ENCODE peak calls at places on chromosomes 3 and 15, in seven cellular contexts. V is thoracic aorta; Y is PC-3; A is WERI-Rb-1; W is CD8-positive, alpha-beta T cell; S is endothelial cell of umbilical vein; T is right lobe of liver. K is an unnamed sample.

GRCh38 chr3:141865101-141865500 is 11.3 kb upstream of the ATP1B3 start:
- DNase-seq in Y (no peak), A (no peak), S (no peak), W (no peak), T (no peak), V (no peak), K (no peak)

GRCh38 chr15:74449066-74449465 is 11.9 kb downstream of the UBL7 start:
- DNase-seq in A (no peak), T (no peak), Y (no peak), W (no peak), S (no peak), V (no peak), K (no peak)

GRCh38 chr3:71132995-71133730 is 450.4 kb downstream of the FOXP1 start:
- DNase-seq in S (no peak), T (no peak), Y (no peak), A (no peak), W (no peak), V (no peak), K (no peak)

GRCh38 chr15:64017082-64017588 is 29.1 kb downstream of the DAPK2 start:
- DNase-seq in S (no peak), A (no peak), Y (peak), T (no peak), V (no peak), W (no peak), K (no peak)

GRCh38 chr15:60004846-60005351 is 788 bp downstream of the FOXB1 start:
- DNase-seq in T (peak), A (peak), Y (no peak), V (no peak), W (no peak), S (peak), K (no peak)

GRCh38 chr3:43214616-43215015 is 71.7 kb upstream of the SNRK start:
- DNase-seq in W (no peak), Y (peak), V (no peak), A (no peak), S (no peak), T (no peak), K (no peak)

GRCh38 chr3:32564195-32564594 is 6.5 kb downstream of the DYNC1LI1 start:
- DNase-seq in V (no peak), A (no peak), S (no peak), T (no peak), Y (no peak), W (no peak), K (no peak)

GRCh38 chr3:16183601-16184270 is 9.3 kb downstream of the GALNT15 start:
- DNase-seq in S (no peak), T (no peak), W (no peak), A (peak), V (no peak), Y (peak), K (peak)

GRCh38 chr3:32401141-32401540 is 9.5 kb downstream of the CMTM7 start:
- DNase-seq in T (no peak), W (no peak), V (no peak), A (no peak), Y (no peak), S (no peak), K (no peak)

GRCh38 chr3:11274743-11275142 is 2.5 kb downstream of the ATG7 start:
- DNase-seq in V (no peak), A (no peak), T (no peak), S (no peak), W (no peak), Y (no peak), K (no peak)

GRCh38 chr3:181695661-181696491 is 15.8 kb upstream of the SOX2 start:
- DNase-seq in V (no peak), W (no peak), Y (no peak), S (peak), A (no peak), T (no peak), K (no peak)

GRCh38 chr15:29921130-29921601 is 98.9 kb upstream of the TJP1 start:
- DNase-seq in T (no peak), A (no peak), S (no peak), Y (peak), V (no peak), W (no peak), K (no peak)

GRCh38 chr3:75295013-75295412 is 369.1 kb upstream of the FRG2C start:
- DNase-seq in T (peak), A (no peak), W (no peak), V (no peak), S (no peak), Y (no peak), K (no peak)

GRCh38 chr3:176469694-176470205 is 727.5 kb downstream of the TBL1XR1 start:
- DNase-seq in A (no peak), V (no peak), T (no peak), S (no peak), W (no peak), Y (peak), K (peak)

GRCh38 chr3:140850210-140850955 is 91.3 kb upstream of the SLC25A36 start:
- DNase-seq in S (no peak), W (no peak), T (no peak), A (no peak), V (no peak), Y (peak), K (no peak)

GRCh38 chr3:62445267-62445666 is 71.9 kb upstream of the FEZF2 start:
- DNase-seq in T (no peak), V (no peak), S (peak), W (no peak), A (no peak), Y (no peak), K (no peak)

GRCh38 chr3:65625310-65625709 is 413.4 kb downstream of the MAGI1 start:
- DNase-seq in W (no peak), S (no peak), A (no peak), Y (no peak), V (no peak), T (no peak), K (no peak)

GRCh38 chr3:15443826-15444524 is 16.6 kb downstream of the EAF1 start:
- DNase-seq in W (no peak), T (peak), S (no peak), V (no peak), A (no peak), Y (no peak), K (peak)

GRCh38 chr15:69480932-69481331 is 28.3 kb downstream of the RPLP1 start:
- DNase-seq in A (no peak), W (no peak), Y (peak), T (no peak), S (no peak), V (no peak), K (no peak)

GRCh38 chr3:87997298-87997697 is 61.5 kb downstream of the CGGBP1 start:
- DNase-seq in S (peak), T (no peak), W (no peak), Y (peak), A (no peak), V (no peak), K (no peak)

GRCh38 chr15:77573826-77574225 is 58.9 kb downstream of the LINGO1 start:
- DNase-seq in A (no peak), T (no peak), W (no peak), Y (no peak), S (no peak), V (no peak), K (no peak)

GRCh38 chr3:185988816-185989175 is 51.0 kb upstream of the TRA2B start:
- DNase-seq in A (no peak), V (no peak), S (no peak), W (no peak), Y (no peak), T (no peak), K (no peak)

GRCh38 chr3:185986201-185986600 is 48.4 kb upstream of the TRA2B start:
- DNase-seq in T (no peak), S (no peak), V (no peak), A (no peak), W (no peak), Y (no peak), K (no peak)

GRCh38 chr3:185989511-185989910 is 51.7 kb upstream of the TRA2B start:
- DNase-seq in T (no peak), S (no peak), Y (no peak), A (no peak), W (no peak), V (no peak), K (no peak)

GRCh38 chr3:185984203-185984602 is 46.4 kb upstream of the TRA2B start:
- DNase-seq in T (no peak), S (no peak), Y (no peak), A (no peak), V (no peak), W (no peak), K (no peak)

DNA sequence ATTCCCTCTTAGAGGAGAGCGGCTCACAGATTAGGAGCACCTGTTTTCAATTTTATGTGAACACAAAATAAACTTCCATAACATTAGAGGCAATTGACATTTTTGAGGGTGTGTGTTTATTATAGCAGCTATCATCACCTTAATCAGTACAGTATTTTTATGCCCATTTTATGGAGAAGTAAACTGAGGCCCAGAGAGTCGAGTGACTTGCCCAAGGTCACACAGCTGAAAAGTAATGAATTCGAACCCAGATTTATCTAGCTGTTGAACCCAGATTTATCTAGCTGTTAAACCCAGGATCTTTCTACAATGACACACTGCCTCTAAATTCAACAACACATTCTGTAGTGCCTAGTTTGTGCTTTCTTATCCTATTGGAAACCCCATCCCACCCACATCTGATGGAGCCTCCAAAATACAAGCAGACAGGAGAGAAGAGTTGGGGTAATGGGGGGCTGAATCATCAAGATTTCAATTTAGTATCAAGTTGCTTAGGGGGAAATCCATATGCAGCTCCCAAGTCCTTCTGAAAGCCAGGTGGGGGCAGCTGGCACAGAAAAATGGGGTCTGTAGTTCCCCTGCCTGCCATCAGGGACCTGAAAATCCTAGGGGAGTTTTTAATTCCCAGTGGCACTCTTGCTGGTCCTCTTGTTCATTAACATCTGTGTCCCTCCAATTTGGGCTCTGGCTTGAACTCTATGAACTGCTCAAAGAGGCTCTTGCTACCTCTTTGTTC is 50.4 kb upstream of the TRA2B start:
- DNase-seq in Y (no peak), S (no peak), T (no peak), V (no peak), A (no peak), W (no peak), K (no peak)
- TF ChIP-seq CTCF in Y (no peak), S (no peak), T (no peak), V (no peak), A (peak), W (no peak), K (no peak)

DNA sequence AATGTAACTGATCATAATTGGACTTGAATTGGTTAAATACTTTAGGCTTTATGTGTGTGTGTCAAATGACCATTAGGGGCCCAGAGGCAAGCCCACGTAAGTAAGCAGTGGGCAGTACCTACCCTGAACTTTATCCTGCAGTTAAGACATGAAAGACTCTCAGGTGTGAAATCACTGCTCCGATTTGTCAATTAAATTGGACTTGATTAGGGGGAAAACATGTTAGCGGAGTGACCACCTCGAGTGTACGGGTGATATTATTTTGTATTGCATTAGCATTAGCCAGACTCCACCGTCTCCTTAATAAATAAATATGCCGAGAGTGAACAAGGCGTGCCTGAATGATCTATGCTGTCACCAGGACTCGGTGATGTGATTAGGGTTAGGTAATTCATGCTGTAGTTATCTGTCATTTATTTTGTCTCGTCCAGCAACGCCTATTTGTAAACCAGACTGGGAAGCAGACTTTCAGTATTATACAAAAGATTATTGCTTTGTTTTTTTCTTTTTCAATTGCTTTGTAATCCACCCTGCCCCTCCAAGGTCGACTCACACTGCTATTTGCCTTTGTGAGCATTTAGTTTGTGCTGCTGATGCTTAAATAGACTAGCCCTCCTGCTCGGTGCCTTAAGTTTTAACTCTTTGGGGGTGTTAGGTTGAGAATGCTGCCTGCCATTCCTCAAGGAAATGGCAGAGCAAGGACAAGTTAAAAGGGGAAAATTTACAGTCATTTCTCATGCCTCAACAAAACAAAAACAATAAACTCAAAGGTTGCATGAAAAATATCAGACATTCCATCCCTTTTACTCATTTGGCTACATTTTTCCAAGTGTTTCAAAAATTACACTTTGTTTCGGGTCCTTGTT is 1.8 kb downstream of the RBMS3 start:
- DNase-seq in Y (peak), W (no peak), V (no peak), T (no peak), S (peak), A (no peak), K (no peak)
- H3K4me3 ChIP-seq in Y (peak), W (no peak), V (peak), T (peak), S (peak), A (no peak), K (peak)

DNA sequence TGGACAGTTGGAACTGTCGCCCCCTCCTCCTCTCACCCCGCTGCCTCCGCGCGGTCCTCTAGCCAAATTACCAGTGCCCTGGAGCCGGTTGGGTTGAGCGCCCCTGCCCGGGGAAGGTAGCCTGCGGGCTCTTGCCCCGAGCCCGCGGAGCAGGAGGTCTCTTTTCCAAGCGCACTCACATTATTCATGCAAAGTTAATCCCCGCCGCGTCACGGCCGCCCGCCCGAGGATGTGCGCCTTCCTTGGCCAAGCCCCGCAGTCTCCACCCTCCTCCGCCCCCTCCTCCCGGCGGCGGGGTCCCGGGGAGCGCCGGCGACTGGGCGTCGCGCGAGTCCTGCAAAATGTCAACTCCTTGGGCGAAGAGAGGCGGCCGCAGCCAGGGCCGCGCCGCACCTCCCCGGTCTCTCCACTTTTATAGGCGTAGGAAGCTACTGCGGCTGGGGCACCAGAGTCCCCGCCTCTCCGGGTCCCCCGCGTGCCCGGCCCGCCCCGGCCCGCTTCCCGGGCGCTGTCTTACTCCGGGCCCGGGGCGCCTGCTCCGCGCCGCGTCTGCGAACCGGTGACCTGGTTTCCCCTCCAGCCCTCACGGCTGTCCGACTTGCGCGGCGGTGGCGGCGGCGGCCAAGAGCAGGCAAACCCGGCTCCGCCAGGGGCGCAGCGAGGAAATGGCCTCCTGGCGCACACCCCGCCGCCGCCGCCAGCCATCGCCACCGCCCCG is at the start of gene THRB:
- DNase-seq in T (peak), W (no peak), V (peak), A (peak), S (peak), Y (peak), K (no peak)
- TF ChIP-seq CTCF in T (peak), W (no peak), V (peak), A (no peak), S (peak), Y (no peak), K (peak)

GRCh38 chr3:99836681-99837080 is 19.0 kb downstream of the CMSS1 start:
- DNase-seq in T (no peak), W (no peak), V (no peak), A (no peak), Y (no peak), S (peak), K (no peak)

GRCh38 chr3:99837715-99838114 is 20.1 kb downstream of the CMSS1 start:
- DNase-seq in V (no peak), A (no peak), W (no peak), T (no peak), Y (no peak), S (no peak), K (no peak)

GRCh38 chr3:99833833-99834583 is 16.3 kb downstream of the CMSS1 start:
- DNase-seq in W (no peak), T (no peak), S (peak), V (no peak), A (no peak), Y (no peak), K (no peak)

GRCh38 chr3:99838755-99839154 is 21.1 kb downstream of the CMSS1 start:
- DNase-seq in Y (no peak), T (no peak), V (no peak), A (no peak), W (no peak), S (no peak), K (no peak)

GRCh38 chr3:99834584-99834957 is 16.9 kb downstream of the CMSS1 start:
- DNase-seq in T (no peak), W (no peak), Y (no peak), S (no peak), A (no peak), V (no peak), K (no peak)
- H3K4me3 ChIP-seq in T (no peak), W (no peak), Y (no peak), S (no peak), A (no peak), V (no peak), K (no peak)

DNA sequence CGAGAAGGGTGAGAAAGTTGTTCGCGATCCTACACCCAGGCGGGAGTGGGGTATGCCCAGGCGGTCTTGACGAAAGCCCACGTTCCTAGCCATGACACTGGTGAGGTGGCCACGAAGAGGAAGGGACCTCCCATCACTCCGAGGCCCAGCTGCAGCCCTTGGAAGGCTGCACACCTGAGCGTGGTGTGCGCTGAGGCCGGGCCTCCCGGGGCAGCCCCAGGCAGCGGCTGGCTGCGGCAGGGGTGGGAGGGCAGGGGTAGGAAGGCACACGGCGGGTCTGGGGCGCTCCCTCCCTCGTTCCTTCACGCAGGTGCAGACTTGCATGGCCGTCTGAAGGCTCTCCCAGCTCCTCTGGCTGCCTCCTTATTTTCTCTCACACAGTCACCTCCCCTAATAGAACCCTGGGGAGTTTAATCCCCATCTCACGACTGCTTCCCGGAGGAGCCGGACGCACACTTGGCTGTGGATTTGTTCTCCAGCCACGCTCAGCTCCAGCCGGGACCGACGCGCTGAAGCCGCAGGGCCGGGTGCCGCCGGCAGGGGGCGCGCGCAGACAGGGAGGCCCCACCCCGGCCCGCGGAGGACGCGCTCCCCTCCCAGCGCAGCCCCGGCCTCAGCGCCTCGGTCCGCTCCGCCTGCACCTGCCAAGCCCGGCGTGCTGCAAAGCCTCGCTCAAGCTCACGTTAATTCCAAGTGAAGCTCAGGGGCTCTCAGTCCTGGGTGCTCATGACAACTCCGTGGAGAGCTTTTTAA is 37.8 kb upstream of the MUC4 start:
- DNase-seq in A (peak), W (no peak), S (peak), Y (peak), T (peak), V (no peak), K (no peak)
- TF ChIP-seq CTCF in A (peak), W (no peak), S (peak), Y (peak), T (no peak), V (no peak), K (no peak)

GRCh38 chr3:45026038-45026437 is at the start of gene CLEC3B:
- DNase-seq in S (peak), Y (peak), W (no peak), V (no peak), A (no peak), T (peak), K (no peak)
- H3K4me3 ChIP-seq in S (no peak), Y (no peak), W (no peak), V (peak), A (no peak), T (peak), K (no peak)

GRCh38 chr3:106208979-106209378 is 340.2 kb upstream of the CBLB start:
- DNase-seq in W (no peak), S (peak), V (no peak), A (no peak), T (no peak), Y (peak), K (no peak)
- TF ChIP-seq CTCF in W (peak), S (no peak), V (no peak), A (no peak), T (peak), Y (peak), K (no peak)

GRCh38 chr3:119817071-119817470 is 35.2 kb downstream of the NR1I2 start:
- DNase-seq in T (no peak), A (peak), S (no peak), V (no peak), Y (no peak), W (no peak), K (no peak)

GRCh38 chr3:119819806-119820205 is 37.9 kb downstream of the NR1I2 start:
- DNase-seq in A (no peak), S (no peak), Y (peak), V (no peak), T (no peak), W (no peak), K (no peak)

GRCh38 chr3:119812491-119813058 is 30.7 kb downstream of the NR1I2 start:
- DNase-seq in S (no peak), V (no peak), Y (no peak), T (no peak), W (no peak), A (no peak), K (no peak)

GRCh38 chr3:119817964-119818363 is 36.1 kb downstream of the NR1I2 start:
- DNase-seq in Y (no peak), A (no peak), W (no peak), T (no peak), V (no peak), S (no peak), K (no peak)

DNA sequence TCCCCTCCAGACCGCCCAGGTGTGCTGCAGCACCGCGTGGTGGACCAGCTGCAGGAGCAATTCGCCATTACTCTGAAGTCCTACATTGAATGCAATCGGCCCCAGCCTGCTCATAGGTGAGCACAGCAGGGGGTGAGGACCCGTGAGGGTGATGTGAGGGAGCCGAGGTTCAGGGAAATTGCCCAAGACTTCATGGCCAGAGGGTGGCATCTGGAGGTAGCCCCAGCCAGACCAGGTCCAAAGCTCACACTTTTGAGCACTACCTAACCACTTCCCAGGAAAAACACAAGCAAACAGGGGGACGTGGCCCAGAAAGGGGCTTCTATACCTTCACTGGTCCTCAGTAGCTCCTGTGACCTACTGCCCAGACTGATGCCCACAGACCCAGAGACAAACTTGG is 33.8 kb downstream of the NR1I2 start:
- DNase-seq in A (no peak), Y (no peak), T (no peak), V (no peak), W (no peak), S (no peak), K (no peak)
- H3K4me3 ChIP-seq in A (no peak), Y (no peak), T (no peak), V (no peak), W (no peak), S (no peak), K (no peak)

K was measured in AG04449.